ENCODE peak calls at places on chromosomes 7 and 10, in nine cellular contexts. C is IMR-90, Z is neural progenitor cell, B is stomach, S is PC-9, F is WERI-Rb-1, V is cardiac muscle cell, M is uterus, O is GM23338. E is an unnamed sample.

GRCh38 chr10:84336406-84336805 is 8.0 kb downstream of the CCSER2 start:
- DNase-seq in C (no peak), Z (no peak), B (no peak), S (peak), F (no peak), V (no peak), M (no peak), O (peak), E (no peak)

GRCh38 chr7:21912305-21912704 is 33.4 kb downstream of the CDCA7L start:
- DNase-seq in C (peak), Z (no peak), B (no peak), S (no peak), F (no peak), V (no peak), M (no peak), O (no peak), E (no peak)

GRCh38 chr10:57657164-57657765 is 610.4 kb downstream of the IPMK start:
- DNase-seq in C (peak), Z (peak), B (peak), S (peak), F (peak), V (peak), M (peak), O (peak), E (peak)

GRCh38 chr7:26683277-26683676 is 181.1 kb downstream of the SKAP2 start:
- DNase-seq in C (no peak), Z (no peak), B (no peak), S (no peak), F (no peak), V (no peak), M (no peak), O (no peak), E (no peak)

GRCh38 chr7:22860784-22861482 is 38.3 kb upstream of the TOMM7 start:
- DNase-seq in C (no peak), Z (peak), B (no peak), S (no peak), F (peak), V (no peak), M (no peak), O (peak), E (no peak)

GRCh38 chr7:66281678-66282593 is 76.8 kb downstream of the TPST1 start:
- DNase-seq in C (peak), Z (no peak), B (no peak), S (no peak), F (no peak), V (no peak), M (peak), O (no peak), E (peak)

GRCh38 chr7:100452513-100452912 is 11.5 kb downstream of the SPACDR start:
- DNase-seq in C (no peak), Z (no peak), B (no peak), S (no peak), F (no peak), V (no peak), M (no peak), O (no peak), E (no peak)

GRCh38 chr7:141920281-141920680 is 4.1 kb downstream of the OR9A4 start:
- DNase-seq in C (no peak), Z (no peak), B (no peak), S (peak), F (no peak), V (no peak), M (no peak), O (no peak), E (peak)

GRCh38 chr7:33789871-33790270 is 115.5 kb upstream of the BMPER start:
- DNase-seq in C (peak), Z (no peak), B (no peak), S (no peak), F (no peak), V (no peak), M (no peak), O (no peak), E (no peak)

GRCh38 chr10:25704622-25705021 is 229.4 kb upstream of the MYO3A start:
- DNase-seq in C (no peak), Z (no peak), B (no peak), S (no peak), F (no peak), V (no peak), M (no peak), O (peak), E (no peak)

GRCh38 chr10:31582365-31583052 is 263.5 kb downstream of the ZEB1 start:
- DNase-seq in C (peak), Z (no peak), B (no peak), S (peak), F (no peak), V (no peak), M (no peak), O (peak), E (no peak)

GRCh38 chr7:120603366-120603765 is 254.6 kb downstream of the TSPAN12 start:
- DNase-seq in C (no peak), Z (no peak), B (no peak), S (no peak), F (no peak), V (no peak), M (no peak), O (no peak), E (no peak)

GRCh38 chr7:71210220-71210619 is 78.3 kb downstream of the GALNT17 start:
- DNase-seq in C (no peak), Z (no peak), B (no peak), S (no peak), F (no peak), V (no peak), M (no peak), O (no peak), E (no peak)

GRCh38 chr7:94741179-94741578 is 85.2 kb upstream of the SGCE start:
- DNase-seq in C (no peak), Z (no peak), B (no peak), S (no peak), F (no peak), V (no peak), M (no peak), O (no peak), E (no peak)

GRCh38 chr10:104894711-104895110 is 253.6 kb downstream of the SORCS3 start:
- DNase-seq in C (no peak), Z (no peak), B (no peak), S (no peak), F (no peak), V (no peak), M (no peak), O (no peak), E (no peak)

GRCh38 chr7:137084607-137085380 is 216.3 kb downstream of the CHRM2 start:
- DNase-seq in C (peak), Z (no peak), B (no peak), S (no peak), F (no peak), V (no peak), M (no peak), O (no peak), E (no peak)

GRCh38 chr10:75428434-75429158 is 2.8 kb upstream of the LRMDA start:
- DNase-seq in C (peak), Z (no peak), B (no peak), S (no peak), F (no peak), V (no peak), M (no peak), O (no peak), E (peak)

GRCh38 chr10:73905256-73906018 is 5.5 kb upstream of the PLAU start:
- DNase-seq in C (no peak), Z (no peak), B (no peak), S (peak), F (no peak), V (no peak), M (no peak), O (no peak), E (no peak)

GRCh38 chr7:43609097-43609496 is 26.2 kb downstream of the STK17A start:
- DNase-seq in C (no peak), Z (no peak), B (no peak), S (no peak), F (no peak), V (no peak), M (no peak), O (no peak), E (no peak)

GRCh38 chr10:6667150-6667549 is 87.1 kb upstream of the PRKCQ start:
- DNase-seq in C (no peak), Z (no peak), B (no peak), S (no peak), F (no peak), V (no peak), M (no peak), O (no peak), E (no peak)

GRCh38 chr10:6669269-6669859 is 89.3 kb upstream of the PRKCQ start:
- DNase-seq in C (peak), Z (peak), B (no peak), S (no peak), F (no peak), V (peak), M (no peak), O (peak), E (peak)

GRCh38 chr10:6665847-6666246 is 85.8 kb upstream of the PRKCQ start:
- DNase-seq in C (no peak), Z (no peak), B (no peak), S (no peak), F (no peak), V (no peak), M (no peak), O (no peak), E (no peak)

GRCh38 chr10:6671976-6672375 is 91.9 kb upstream of the PRKCQ start:
- DNase-seq in C (peak), Z (no peak), B (no peak), S (no peak), F (no peak), V (no peak), M (no peak), O (no peak), E (no peak)

GRCh38 chr10:6667679-6668270 is 87.7 kb upstream of the PRKCQ start:
- DNase-seq in C (peak), Z (peak), B (no peak), S (peak), F (no peak), V (peak), M (no peak), O (peak), E (peak)
- TF ChIP-seq CTCF in C (peak), Z (peak), B (no peak), S (peak), F (peak), V (peak), M (peak), O (peak), E (peak)

GRCh38 chr10:110408943-110409342 is 88.8 kb upstream of the DUSP5 start:
- DNase-seq in C (no peak), Z (no peak), B (no peak), S (no peak), F (no peak), V (no peak), M (no peak), O (no peak), E (no peak)
- H3K27ac ChIP-seq in C (no peak), Z (no peak), B (no peak), S (peak), F (no peak), V (no peak), M (no peak), O (no peak), E (peak)

GRCh38 chr7:91293840-91294239 is 29.6 kb downstream of the FZD1 start:
- DNase-seq in C (no peak), Z (no peak), B (no peak), S (no peak), F (no peak), V (no peak), M (no peak), O (no peak), E (peak)

GRCh38 chr7:91291302-91291701 is 27.1 kb downstream of the FZD1 start:
- DNase-seq in C (no peak), Z (no peak), B (no peak), S (no peak), F (no peak), V (no peak), M (no peak), O (no peak), E (no peak)

GRCh38 chr7:91293136-91293535 is 28.9 kb downstream of the FZD1 start:
- DNase-seq in C (no peak), Z (no peak), B (no peak), S (no peak), F (no peak), V (no peak), M (no peak), O (no peak), E (no peak)

GRCh38 chr7:91292506-91292905 is 28.3 kb downstream of the FZD1 start:
- DNase-seq in C (no peak), Z (no peak), B (no peak), S (no peak), F (no peak), V (no peak), M (no peak), O (no peak), E (no peak)

GRCh38 chr7:91291902-91292301 is 27.7 kb downstream of the FZD1 start:
- DNase-seq in C (no peak), Z (no peak), B (no peak), S (no peak), F (no peak), V (no peak), M (no peak), O (no peak), E (no peak)
- TF ChIP-seq CTCF in C (no peak), Z (no peak), B (no peak), S (no peak), F (peak), V (no peak), M (no peak), O (peak), E (no peak)

GRCh38 chr7:87058739-87059524 is 522 bp downstream of the ELAPOR2 start:
- DNase-seq in C (no peak), Z (peak), B (peak), S (no peak), F (peak), V (peak), M (peak), O (peak), E (peak)
- H3K27ac ChIP-seq in C (no peak), Z (no peak), B (peak), S (no peak), F (peak), V (peak), M (peak), O (no peak), E (peak)

GRCh38 chr10:133260895-133261725 is 15.6 kb downstream of the ADAM8 start:
- DNase-seq in C (no peak), Z (peak), B (peak), S (no peak), F (peak), V (peak), M (peak), O (peak), E (peak)

GRCh38 chr10:133259603-133259992 is 17.1 kb downstream of the ADAM8 start:
- DNase-seq in C (no peak), Z (no peak), B (no peak), S (no peak), F (no peak), V (no peak), M (no peak), O (no peak), E (no peak)

GRCh38 chr10:133257489-133258065 is 19.1 kb downstream of the ADAM8 start:
- DNase-seq in C (no peak), Z (peak), B (peak), S (no peak), F (peak), V (peak), M (peak), O (peak), E (no peak)

GRCh38 chr10:133258818-133259602 is 17.7 kb downstream of the ADAM8 start:
- DNase-seq in C (peak), Z (no peak), B (peak), S (peak), F (no peak), V (no peak), M (peak), O (no peak), E (peak)

DNA sequence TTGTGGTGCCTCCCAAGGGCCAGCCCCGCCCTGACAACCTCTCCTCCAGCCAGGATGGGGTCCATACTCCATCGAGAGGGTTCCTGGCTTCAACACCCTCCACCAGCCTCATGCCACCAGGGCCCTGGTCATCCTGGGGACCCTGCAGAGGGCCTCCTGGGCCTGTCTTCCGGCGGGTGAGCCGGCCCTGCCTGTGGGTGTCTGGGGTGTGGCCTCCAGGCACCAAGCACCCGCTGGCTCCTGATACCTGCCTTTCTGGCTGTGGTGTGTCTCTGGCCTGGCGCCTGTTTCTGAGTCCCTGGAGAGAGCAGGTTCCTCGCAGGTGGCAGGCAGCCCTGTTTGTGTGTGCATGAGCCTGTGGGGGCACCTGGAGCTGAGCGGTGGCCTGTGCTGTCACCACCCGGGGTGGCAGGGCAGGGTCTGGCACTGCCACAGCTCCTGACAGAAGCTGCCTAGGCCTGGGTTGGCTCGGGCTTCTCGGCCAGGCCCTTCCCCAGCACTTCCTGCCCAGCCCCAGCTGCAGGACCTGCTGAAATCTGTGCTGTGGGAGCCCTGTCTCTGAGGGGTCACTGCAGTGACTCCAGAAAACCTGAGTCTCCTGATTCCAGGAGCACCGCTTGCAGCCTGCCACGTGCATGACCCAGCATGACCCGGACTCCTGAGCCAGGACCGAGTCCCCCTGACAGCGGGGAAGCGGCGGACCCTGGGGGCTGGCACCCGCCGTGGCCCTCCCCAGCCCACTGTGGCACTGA is 18.4 kb downstream of the ADAM8 start:
- DNase-seq in C (no peak), Z (no peak), B (peak), S (peak), F (no peak), V (no peak), M (no peak), O (no peak), E (no peak)
- TF ChIP-seq CTCF in C (no peak), Z (no peak), B (no peak), S (no peak), F (no peak), V (no peak), M (no peak), O (no peak), E (no peak)

DNA sequence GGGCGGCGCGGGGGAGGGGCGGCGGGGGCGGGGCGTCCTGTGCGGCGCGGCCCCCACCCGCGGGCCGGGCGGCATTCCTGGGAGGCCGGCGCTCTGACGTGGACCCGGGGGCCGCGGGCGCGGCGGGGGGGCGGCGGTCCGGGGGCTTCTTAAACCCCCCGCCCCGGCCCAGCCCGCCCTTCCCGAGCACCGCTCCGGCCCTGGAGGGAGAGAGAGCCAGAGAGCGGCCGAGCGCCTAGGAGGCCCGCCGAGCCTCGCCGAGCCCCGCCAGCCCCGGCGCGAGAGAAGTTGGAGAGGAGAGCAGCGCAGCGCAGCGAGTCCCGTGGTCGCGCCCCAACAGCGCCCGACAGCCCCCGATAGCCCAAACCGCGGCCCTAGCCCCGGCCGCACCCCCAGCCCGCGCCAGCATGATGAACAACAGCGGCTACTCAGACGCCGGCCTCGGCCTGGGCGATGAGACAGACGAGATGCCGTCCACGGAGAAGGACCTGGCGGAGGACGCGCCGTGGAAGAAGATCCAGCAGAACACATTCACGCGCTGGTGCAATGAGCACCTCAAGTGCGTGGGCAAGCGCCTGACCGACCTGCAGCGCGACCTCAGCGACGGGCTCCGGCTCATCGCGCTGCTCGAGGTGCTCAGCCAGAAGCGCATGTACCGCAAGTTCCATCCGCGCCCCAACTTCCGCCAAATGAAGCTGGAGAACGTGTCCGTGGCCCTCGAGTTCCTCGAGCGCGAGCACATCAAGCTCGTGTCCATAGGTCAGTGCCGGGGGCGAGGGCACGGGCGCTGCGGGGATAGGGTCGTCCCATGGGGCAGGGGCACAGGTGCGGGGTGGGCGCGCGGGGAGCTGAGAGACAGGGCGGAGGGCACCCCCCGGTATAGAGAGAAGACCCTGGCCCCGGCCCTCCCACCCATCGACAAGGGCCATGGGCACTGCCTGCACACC is at the start of gene FLNC:
- DNase-seq in C (peak), Z (peak), B (peak), S (no peak), F (no peak), V (peak), M (peak), O (peak), E (no peak)
- H3K27ac ChIP-seq in C (peak), Z (no peak), B (peak), S (no peak), F (peak), V (peak), M (peak), O (no peak), E (no peak)

DNA sequence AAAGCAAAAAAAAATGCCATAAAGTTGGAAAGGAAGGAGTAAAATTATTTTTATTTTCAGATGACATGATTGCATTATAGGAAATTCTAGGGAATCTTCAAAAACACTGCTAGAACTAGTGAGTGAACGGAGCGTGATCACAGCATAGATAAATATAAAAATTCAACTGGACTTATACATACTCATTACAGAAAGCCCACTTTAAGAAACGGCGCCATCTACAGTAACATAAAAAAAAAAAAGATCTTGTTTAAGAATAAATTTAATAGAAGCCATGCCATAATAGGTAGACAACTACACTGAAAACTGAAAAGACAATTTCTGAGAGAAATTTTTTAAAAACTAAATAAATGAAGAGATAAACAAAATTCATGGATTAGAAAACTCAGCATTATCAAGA is 623.1 kb upstream of the MGMT start:
- DNase-seq in C (no peak), Z (no peak), B (no peak), S (no peak), F (no peak), V (peak), M (no peak), O (peak), E (no peak)
- TF ChIP-seq CTCF in C (no peak), Z (peak), B (no peak), S (no peak), F (no peak), V (peak), M (no peak), O (no peak), E (no peak)

GRCh38 chr7:155752756-155753445 is 59.4 kb downstream of the SHH start:
- DNase-seq in C (no peak), Z (no peak), B (no peak), S (no peak), F (no peak), V (no peak), M (no peak), O (no peak), E (no peak)
- H3K27ac ChIP-seq in C (no peak), Z (no peak), B (peak), S (no peak), F (no peak), V (no peak), M (no peak), O (no peak), E (peak)

E was measured in RWPE1.